ENCODE peak calls at places on chromosomes 5 and 9, in eight cellular contexts. One of them, this sample, is unnamed.

GRCh38 chr9:122029898-122030297 is 63.2 kb downstream of the TTLL11 start:
- DNase-seq in OCI-LY7: no peak
- DNase-seq in colonic mucosa: no peak
- DNase-seq in fibroblast of villous mesenchyme: no peak
- DNase-seq in fibroblast of mammary gland: peak; percentile 19
- DNase-seq in HFFc6: no peak
- DNase-seq in left ventricle myocardium inferior: no peak
- DNase-seq in psoas muscle: no peak
- DNase-seq in this sample: no peak

GRCh38 chr9:88676644-88677043 is 141.7 kb downstream of the NXNL2 start:
- DNase-seq in fibroblast of villous mesenchyme: no peak
- DNase-seq in fibroblast of mammary gland: no peak
- DNase-seq in psoas muscle: no peak
- DNase-seq in OCI-LY7: no peak
- DNase-seq in left ventricle myocardium inferior: no peak
- DNase-seq in colonic mucosa: no peak
- DNase-seq in HFFc6: no peak
- DNase-seq in this sample: no peak

GRCh38 chr9:82961504-82962125 is 101.3 kb downstream of the RASEF start:
- DNase-seq in OCI-LY7: peak; percentile 75
- DNase-seq in psoas muscle: peak; percentile 31
- DNase-seq in HFFc6: peak; percentile 63
- DNase-seq in fibroblast of villous mesenchyme: peak; percentile 70
- DNase-seq in fibroblast of mammary gland: peak; percentile 72
- DNase-seq in colonic mucosa: peak; percentile 90
- DNase-seq in left ventricle myocardium inferior: peak; percentile 41
- DNase-seq in this sample: no peak

GRCh38 chr9:123420560-123421210 is 64.7 kb downstream of the CRB2 start:
- DNase-seq in fibroblast of villous mesenchyme: no peak
- DNase-seq in psoas muscle: no peak
- DNase-seq in colonic mucosa: no peak
- DNase-seq in HFFc6: no peak
- DNase-seq in OCI-LY7: no peak
- DNase-seq in left ventricle myocardium inferior: no peak
- DNase-seq in fibroblast of mammary gland: no peak
- DNase-seq in this sample: peak; percentile 24

GRCh38 chr9:122389799-122390481 is 19.1 kb downstream of the PTGS1 start:
- DNase-seq in fibroblast of villous mesenchyme: no peak
- DNase-seq in left ventricle myocardium inferior: no peak
- DNase-seq in psoas muscle: no peak
- DNase-seq in colonic mucosa: no peak
- DNase-seq in OCI-LY7: peak; percentile 82
- DNase-seq in HFFc6: no peak
- DNase-seq in fibroblast of mammary gland: no peak
- DNase-seq in this sample: peak; percentile 66

GRCh38 chr9:122004589-122004988 is 88.5 kb downstream of the TTLL11 start:
- DNase-seq in fibroblast of mammary gland: no peak
- DNase-seq in fibroblast of villous mesenchyme: no peak
- DNase-seq in psoas muscle: no peak
- DNase-seq in colonic mucosa: no peak
- DNase-seq in left ventricle myocardium inferior: no peak
- DNase-seq in OCI-LY7: no peak
- DNase-seq in HFFc6: no peak
- DNase-seq in this sample: no peak

GRCh38 chr5:172700686-172701324 is 59.7 kb downstream of the NEURL1B start:
- DNase-seq in left ventricle myocardium inferior: no peak
- DNase-seq in HFFc6: no peak
- DNase-seq in colonic mucosa: no peak
- DNase-seq in fibroblast of villous mesenchyme: no peak
- DNase-seq in fibroblast of mammary gland: no peak
- DNase-seq in OCI-LY7: no peak
- DNase-seq in psoas muscle: no peak
- DNase-seq in this sample: no peak

GRCh38 chr9:92607773-92608172 is 62.2 kb downstream of the IPPK start:
- DNase-seq in left ventricle myocardium inferior: no peak
- DNase-seq in OCI-LY7: no peak
- DNase-seq in HFFc6: peak; percentile 26
- DNase-seq in psoas muscle: no peak
- DNase-seq in fibroblast of villous mesenchyme: peak; percentile 85
- DNase-seq in fibroblast of mammary gland: peak; percentile 91
- DNase-seq in colonic mucosa: no peak
- DNase-seq in this sample: no peak

GRCh38 chr9:124766815-124767554 is 4.1 kb downstream of the NR6A1 start:
- DNase-seq in HFFc6: no peak
- DNase-seq in fibroblast of villous mesenchyme: no peak
- DNase-seq in fibroblast of mammary gland: no peak
- DNase-seq in left ventricle myocardium inferior: no peak
- DNase-seq in psoas muscle: no peak
- DNase-seq in OCI-LY7: peak; percentile 49
- DNase-seq in colonic mucosa: no peak
- DNase-seq in this sample: no peak

GRCh38 chr5:75054110-75054930 is 2.0 kb upstream of the GCNT4 start:
- DNase-seq in OCI-LY7: no peak
- DNase-seq in left ventricle myocardium inferior: peak; percentile 21
- DNase-seq in fibroblast of mammary gland: peak; percentile 38
- DNase-seq in fibroblast of villous mesenchyme: peak; percentile 70
- DNase-seq in colonic mucosa: peak; percentile 36
- DNase-seq in psoas muscle: peak; percentile 33
- DNase-seq in HFFc6: peak; percentile 52
- DNase-seq in this sample: no peak

DNA sequence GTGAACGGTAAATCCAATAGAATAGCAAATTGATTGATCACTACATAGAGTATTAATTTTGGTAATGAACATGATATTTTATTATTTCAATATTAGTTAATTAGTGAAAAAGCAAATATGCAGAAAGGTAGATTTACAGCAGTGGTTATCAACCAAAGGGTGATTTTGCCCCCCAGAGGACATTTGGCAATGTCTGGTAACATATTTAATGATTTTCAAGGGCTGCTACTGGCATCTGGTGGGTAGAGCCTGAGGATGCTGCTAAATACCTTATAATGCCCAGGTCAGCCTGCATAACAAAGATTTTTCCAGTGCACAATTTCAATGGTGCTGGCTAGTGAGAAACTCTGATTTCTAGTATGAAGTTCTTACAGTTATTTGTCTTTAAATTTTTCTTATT is 1313.7 kb downstream of the PTPRD start:
- DNase-seq in OCI-LY7: no peak
- DNase-seq in left ventricle myocardium inferior: no peak
- DNase-seq in fibroblast of mammary gland: no peak
- DNase-seq in colonic mucosa: no peak
- DNase-seq in HFFc6: no peak
- DNase-seq in psoas muscle: no peak
- DNase-seq in fibroblast of villous mesenchyme: no peak
- DNase-seq in this sample: no peak
- TF ChIP-seq CTCF in OCI-LY7: peak; percentile 20
- TF ChIP-seq CTCF in left ventricle myocardium inferior: no peak
- TF ChIP-seq CTCF in fibroblast of mammary gland: no peak
- TF ChIP-seq CTCF in colonic mucosa: no peak
- TF ChIP-seq CTCF in HFFc6: no peak
- TF ChIP-seq CTCF in psoas muscle: no peak
- TF ChIP-seq CTCF in fibroblast of villous mesenchyme: no peak
- TF ChIP-seq CTCF in this sample: no peak

GRCh38 chr9:81268048-81268447 is 421.3 kb downstream of the TLE1 start:
- DNase-seq in left ventricle myocardium inferior: no peak
- DNase-seq in OCI-LY7: no peak
- DNase-seq in fibroblast of mammary gland: peak; percentile 63
- DNase-seq in colonic mucosa: no peak
- DNase-seq in fibroblast of villous mesenchyme: peak; percentile 48
- DNase-seq in HFFc6: no peak
- DNase-seq in psoas muscle: no peak
- DNase-seq in this sample: no peak
- TF ChIP-seq CTCF in left ventricle myocardium inferior: no peak
- TF ChIP-seq CTCF in OCI-LY7: no peak
- TF ChIP-seq CTCF in fibroblast of mammary gland: no peak
- TF ChIP-seq CTCF in colonic mucosa: no peak
- TF ChIP-seq CTCF in fibroblast of villous mesenchyme: no peak
- TF ChIP-seq CTCF in HFFc6: no peak
- TF ChIP-seq CTCF in psoas muscle: no peak
- TF ChIP-seq CTCF in this sample: no peak

DNA sequence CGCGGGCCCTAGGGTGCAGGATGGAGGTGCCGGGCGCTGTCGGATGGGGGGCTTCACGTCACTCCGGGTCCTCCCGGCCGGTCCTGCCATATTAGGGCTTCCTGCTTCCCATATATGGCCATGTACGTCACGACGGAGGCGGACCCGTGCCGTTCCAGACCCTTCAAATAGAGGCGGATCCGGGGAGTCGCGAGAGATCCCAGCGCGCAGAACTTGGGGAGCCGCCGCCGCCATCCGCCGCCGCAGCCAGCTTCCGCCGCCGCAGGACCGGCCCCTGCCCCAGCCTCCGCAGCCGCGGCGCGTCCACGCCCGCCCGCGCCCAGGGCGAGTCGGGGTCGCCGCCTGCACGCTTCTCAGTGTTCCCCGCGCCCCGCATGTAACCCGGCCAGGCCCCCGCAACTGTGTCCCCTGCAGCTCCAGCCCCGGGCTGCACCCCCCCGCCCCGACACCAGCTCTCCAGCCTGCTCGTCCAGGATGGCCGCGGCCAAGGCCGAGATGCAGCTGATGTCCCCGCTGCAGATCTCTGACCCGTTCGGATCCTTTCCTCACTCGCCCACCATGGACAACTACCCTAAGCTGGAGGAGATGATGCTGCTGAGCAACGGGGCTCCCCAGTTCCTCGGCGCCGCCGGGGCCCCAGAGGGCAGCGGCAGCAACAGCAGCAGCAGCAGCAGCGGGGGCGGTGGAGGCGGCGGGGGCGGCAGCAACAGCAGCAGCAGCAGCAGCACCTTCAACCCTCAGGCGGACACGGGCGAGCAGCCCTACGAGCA is at the start of gene EGR1:
- DNase-seq in left ventricle myocardium inferior: peak; percentile 94
- DNase-seq in fibroblast of mammary gland: peak; percentile 89
- DNase-seq in colonic mucosa: peak; percentile 95
- DNase-seq in OCI-LY7: peak; percentile 92
- DNase-seq in fibroblast of villous mesenchyme: peak; percentile 97
- DNase-seq in HFFc6: peak; percentile 96
- DNase-seq in psoas muscle: peak; percentile 93
- DNase-seq in this sample: peak; percentile 93
- TF ChIP-seq CTCF in left ventricle myocardium inferior: no peak
- TF ChIP-seq CTCF in fibroblast of mammary gland: no peak
- TF ChIP-seq CTCF in colonic mucosa: no peak
- TF ChIP-seq CTCF in OCI-LY7: no peak
- TF ChIP-seq CTCF in fibroblast of villous mesenchyme: no peak
- TF ChIP-seq CTCF in HFFc6: peak; percentile 19
- TF ChIP-seq CTCF in psoas muscle: no peak
- TF ChIP-seq CTCF in this sample: no peak

GRCh38 chr9:86043999-86044398 is 55.4 kb downstream of the GOLM1 start:
- DNase-seq in HFFc6: no peak
- DNase-seq in OCI-LY7: no peak
- DNase-seq in left ventricle myocardium inferior: no peak
- DNase-seq in psoas muscle: no peak
- DNase-seq in colonic mucosa: no peak
- DNase-seq in fibroblast of villous mesenchyme: no peak
- DNase-seq in fibroblast of mammary gland: no peak
- DNase-seq in this sample: no peak
- TF ChIP-seq CTCF in HFFc6: peak; percentile 22
- TF ChIP-seq CTCF in OCI-LY7: no peak
- TF ChIP-seq CTCF in left ventricle myocardium inferior: no peak
- TF ChIP-seq CTCF in psoas muscle: no peak
- TF ChIP-seq CTCF in colonic mucosa: no peak
- TF ChIP-seq CTCF in fibroblast of villous mesenchyme: no peak
- TF ChIP-seq CTCF in fibroblast of mammary gland: peak; percentile 13
- TF ChIP-seq CTCF in this sample: no peak

GRCh38 chr5:66207800-66208561 is 63.9 kb downstream of the SREK1 start:
- DNase-seq in colonic mucosa: no peak
- DNase-seq in fibroblast of mammary gland: peak; percentile 17
- DNase-seq in left ventricle myocardium inferior: no peak
- DNase-seq in HFFc6: no peak
- DNase-seq in OCI-LY7: no peak
- DNase-seq in fibroblast of villous mesenchyme: peak; percentile 50
- DNase-seq in psoas muscle: no peak
- DNase-seq in this sample: no peak

GRCh38 chr5:66213533-66213932 is 69.4 kb downstream of the SREK1 start:
- DNase-seq in fibroblast of villous mesenchyme: no peak
- DNase-seq in left ventricle myocardium inferior: no peak
- DNase-seq in HFFc6: no peak
- DNase-seq in colonic mucosa: no peak
- DNase-seq in psoas muscle: no peak
- DNase-seq in fibroblast of mammary gland: no peak
- DNase-seq in OCI-LY7: no peak
- DNase-seq in this sample: no peak

GRCh38 chr5:66206465-66206864 is 62.4 kb downstream of the SREK1 start:
- DNase-seq in OCI-LY7: no peak
- DNase-seq in left ventricle myocardium inferior: no peak
- DNase-seq in colonic mucosa: no peak
- DNase-seq in fibroblast of villous mesenchyme: no peak
- DNase-seq in fibroblast of mammary gland: no peak
- DNase-seq in psoas muscle: no peak
- DNase-seq in HFFc6: no peak
- DNase-seq in this sample: no peak

GRCh38 chr5:66209794-66210193 is 65.7 kb downstream of the SREK1 start:
- DNase-seq in psoas muscle: no peak
- DNase-seq in fibroblast of villous mesenchyme: no peak
- DNase-seq in fibroblast of mammary gland: no peak
- DNase-seq in HFFc6: no peak
- DNase-seq in left ventricle myocardium inferior: no peak
- DNase-seq in OCI-LY7: no peak
- DNase-seq in colonic mucosa: no peak
- DNase-seq in this sample: no peak

DNA sequence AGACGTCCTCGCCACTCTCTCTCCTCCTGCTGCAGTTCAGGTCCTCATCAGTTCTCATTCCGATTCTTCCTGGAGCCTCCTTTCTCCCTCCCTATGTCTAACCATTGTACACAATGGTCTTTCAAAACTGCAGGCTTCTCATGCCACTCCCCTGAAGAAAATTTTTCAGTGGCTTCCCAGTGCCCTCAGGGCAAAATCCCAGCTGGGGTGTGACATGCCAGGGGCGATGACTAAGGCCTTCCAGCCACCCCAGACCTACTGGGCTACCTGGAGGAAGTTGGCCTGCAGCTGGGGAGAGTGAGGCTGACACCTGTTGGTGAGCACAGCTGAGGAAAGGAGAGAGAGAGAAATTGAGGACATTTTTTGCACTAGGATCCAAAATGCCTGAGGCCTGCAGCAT is 65.2 kb downstream of the SREK1 start:
- DNase-seq in colonic mucosa: no peak
- DNase-seq in left ventricle myocardium inferior: no peak
- DNase-seq in psoas muscle: no peak
- DNase-seq in OCI-LY7: peak; percentile 39
- DNase-seq in HFFc6: peak; percentile 56
- DNase-seq in fibroblast of mammary gland: no peak
- DNase-seq in fibroblast of villous mesenchyme: no peak
- DNase-seq in this sample: no peak
- TF ChIP-seq CTCF in colonic mucosa: no peak
- TF ChIP-seq CTCF in left ventricle myocardium inferior: no peak
- TF ChIP-seq CTCF in psoas muscle: no peak
- TF ChIP-seq CTCF in OCI-LY7: peak; percentile 64
- TF ChIP-seq CTCF in HFFc6: no peak
- TF ChIP-seq CTCF in fibroblast of mammary gland: no peak
- TF ChIP-seq CTCF in fibroblast of villous mesenchyme: no peak
- TF ChIP-seq CTCF in this sample: no peak

DNA sequence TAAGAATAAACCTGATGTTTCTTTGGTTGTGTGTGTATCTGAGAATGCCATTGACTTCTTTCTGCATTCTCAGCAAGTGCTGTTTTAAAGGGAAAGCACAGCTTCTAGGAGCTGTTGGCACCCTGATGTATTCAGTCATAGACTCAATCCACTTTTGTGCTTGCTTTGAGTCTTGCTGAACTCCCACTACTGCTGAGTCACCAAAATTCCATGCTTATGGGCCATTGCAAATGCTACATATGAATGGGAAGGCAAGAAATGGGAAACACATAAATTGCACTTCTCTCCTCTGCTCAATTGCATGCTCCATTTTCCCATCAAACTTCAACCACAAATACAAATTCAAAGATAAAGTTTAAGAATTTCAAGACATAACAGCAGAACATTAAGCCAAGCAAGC is 9.8 kb upstream of the FTMT start:
- DNase-seq in HFFc6: no peak
- DNase-seq in OCI-LY7: no peak
- DNase-seq in fibroblast of villous mesenchyme: no peak
- DNase-seq in colonic mucosa: no peak
- DNase-seq in fibroblast of mammary gland: peak; percentile 10
- DNase-seq in left ventricle myocardium inferior: no peak
- DNase-seq in psoas muscle: no peak
- DNase-seq in this sample: no peak
- TF ChIP-seq CTCF in HFFc6: no peak
- TF ChIP-seq CTCF in OCI-LY7: no peak
- TF ChIP-seq CTCF in fibroblast of villous mesenchyme: no peak
- TF ChIP-seq CTCF in colonic mucosa: no peak
- TF ChIP-seq CTCF in fibroblast of mammary gland: no peak
- TF ChIP-seq CTCF in left ventricle myocardium inferior: no peak
- TF ChIP-seq CTCF in psoas muscle: no peak
- TF ChIP-seq CTCF in this sample: no peak